ENCODE peak calls at places on chromosomes 1 and 21, in eight cellular contexts. V is HCT116, J is transverse colon, G is uterus, B is stomach, S is sigmoid colon, U is endothelial cell of umbilical vein, H is adrenal gland. C is an unnamed sample.

GRCh38 chr1:51859333-51859732 is 19.2 kb downstream of the NRDC start:
- DNase-seq in V (no peak), J (no peak), G (no peak), B (no peak), S (no peak), U (no peak), H (no peak), C (no peak)

GRCh38 chr21:45405271-45405818 is 380 bp downstream of the COL18A1 start:
- DNase-seq in V (no peak), J (no peak), G (no peak), B (no peak), S (peak), U (peak), H (peak), C (peak)

GRCh38 chr21:28230559-28230958 is 762.1 kb downstream of the LTN1 start:
- DNase-seq in V (no peak), J (no peak), G (no peak), B (no peak), S (no peak), U (peak), H (no peak), C (no peak)

GRCh38 chr1:25091671-25092070 is 140.6 kb downstream of the SYF2 start:
- DNase-seq in V (no peak), J (no peak), G (no peak), B (no peak), S (no peak), U (no peak), H (no peak), C (no peak)

GRCh38 chr1:115807723-115808122 is 33.2 kb downstream of the NHLH2 start:
- DNase-seq in V (peak), J (peak), G (peak), B (peak), S (no peak), U (peak), H (peak), C (no peak)

GRCh38 chr1:180921891-180922636 is 9.4 kb downstream of the KIAA1614 start:
- DNase-seq in V (no peak), J (no peak), G (no peak), B (no peak), S (no peak), U (no peak), H (no peak), C (no peak)

GRCh38 chr21:31115249-31115648 is 77.0 kb upstream of the KRTAP19-8 start:
- DNase-seq in V (no peak), J (no peak), G (no peak), B (no peak), S (no peak), U (no peak), H (no peak), C (no peak)

GRCh38 chr1:24481843-24482610 is 20.6 kb upstream of the RCAN3 start:
- DNase-seq in V (no peak), J (no peak), G (no peak), B (no peak), S (no peak), U (no peak), H (no peak), C (no peak)

GRCh38 chr1:170032531-170033295 is 41.8 kb downstream of the KIFAP3 start:
- DNase-seq in V (no peak), J (no peak), G (no peak), B (no peak), S (no peak), U (no peak), H (no peak), C (no peak)

GRCh38 chr1:207897188-207897587 is 13.7 kb downstream of the CD34 start:
- DNase-seq in V (no peak), J (no peak), G (no peak), B (no peak), S (no peak), U (peak), H (no peak), C (no peak)

GRCh38 chr1:241286486-241286885 is 70.5 kb downstream of the RGS7 start:
- DNase-seq in V (no peak), J (no peak), G (no peak), B (no peak), S (no peak), U (no peak), H (no peak), C (no peak)

GRCh38 chr1:125087247-125087646 is 3902.5 kb downstream of the SRGAP2C start:
- DNase-seq in V (no peak), J (no peak), G (no peak), B (no peak), S (peak), U (no peak), H (no peak), C (no peak)

GRCh38 chr1:230322967-230323547 is 103.1 kb downstream of the PGBD5 start:
- DNase-seq in V (no peak), J (no peak), G (no peak), B (no peak), S (no peak), U (no peak), H (no peak), C (no peak)

GRCh38 chr1:156750932-156751723 is at the start of gene HDGF:
- DNase-seq in V (no peak), J (peak), G (peak), B (peak), S (peak), U (peak), H (peak), C (peak)

GRCh38 chr21:42503711-42504110 is 7.7 kb upstream of the RSPH1 start:
- DNase-seq in V (no peak), J (no peak), G (no peak), B (no peak), S (no peak), U (no peak), H (no peak), C (no peak)

GRCh38 chr1:56062625-56063024 is 516.7 kb downstream of the PLPP3 start:
- DNase-seq in V (no peak), J (no peak), G (no peak), B (no peak), S (no peak), U (no peak), H (no peak), C (no peak)

GRCh38 chr1:66929289-66929688 is 4.5 kb downstream of the MIER1 start:
- DNase-seq in V (no peak), J (no peak), G (no peak), B (no peak), S (no peak), U (no peak), H (no peak), C (no peak)

GRCh38 chr1:7050751-7051665 is 265.8 kb downstream of the CAMTA1 start:
- DNase-seq in V (no peak), J (no peak), G (no peak), B (no peak), S (no peak), U (no peak), H (no peak), C (no peak)

GRCh38 chr1:184112176-184112948 is 60.8 kb downstream of the TSEN15 start:
- DNase-seq in V (no peak), J (no peak), G (no peak), B (no peak), S (no peak), U (no peak), H (no peak), C (no peak)

GRCh38 chr1:243850368-243851128 is 505 bp upstream of the AKT3 start:
- DNase-seq in V (no peak), J (peak), G (peak), B (peak), S (peak), U (peak), H (peak), C (peak)
- TF ChIP-seq POLR2A in V (no peak), J (no peak), G (peak), B (no peak), S (no peak), U (peak), H (no peak), C (peak)

GRCh38 chr1:201136696-201137392 is 9.9 kb upstream of the ASCL5 start:
- DNase-seq in V (no peak), J (no peak), G (no peak), B (no peak), S (no peak), U (no peak), H (no peak), C (no peak)

GRCh38 chr1:201139306-201139705 is 12.3 kb upstream of the ASCL5 start:
- DNase-seq in V (no peak), J (no peak), G (no peak), B (no peak), S (no peak), U (no peak), H (no peak), C (no peak)

GRCh38 chr1:201137579-201138310 is 10.8 kb upstream of the ASCL5 start:
- DNase-seq in V (no peak), J (peak), G (peak), B (peak), S (peak), U (peak), H (peak), C (peak)

GRCh38 chr1:201139756-201140155 is 12.8 kb upstream of the ASCL5 start:
- DNase-seq in V (no peak), J (no peak), G (no peak), B (no peak), S (no peak), U (no peak), H (peak), C (no peak)

DNA sequence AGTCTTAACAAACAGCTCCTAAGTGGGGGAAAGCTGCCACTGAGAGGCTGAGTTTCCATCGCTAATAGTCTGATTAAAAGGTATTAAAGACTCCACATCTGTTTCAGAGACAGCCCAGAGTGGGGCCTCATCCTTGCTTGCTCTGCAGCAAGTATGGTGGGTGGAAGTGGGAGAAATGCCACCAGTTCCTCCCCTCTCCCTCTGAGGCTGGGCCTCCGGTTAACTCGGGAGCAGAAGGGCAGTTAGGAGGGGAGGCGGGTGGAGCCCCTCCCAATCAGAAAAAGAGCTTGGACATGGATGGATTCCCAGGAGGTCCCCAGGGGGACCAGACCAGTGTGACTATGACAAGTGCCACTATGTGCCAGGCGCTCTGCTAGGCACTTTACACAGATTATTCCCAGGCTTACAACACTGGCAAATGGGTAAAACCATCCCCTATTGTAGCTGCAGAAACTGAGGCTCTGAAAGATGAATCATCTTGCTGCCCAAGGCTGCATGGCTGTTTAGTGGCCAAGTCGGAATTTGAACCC is 11.4 kb upstream of the ASCL5 start:
- DNase-seq in V (no peak), J (no peak), G (no peak), B (no peak), S (no peak), U (no peak), H (no peak), C (no peak)
- TF ChIP-seq POLR2A in V (no peak), J (no peak), G (no peak), B (no peak), S (no peak), U (no peak), H (no peak), C (no peak)

GRCh38 chr21:37563641-37564340 is 197.2 kb downstream of the DYRK1A start:
- DNase-seq in V (peak), J (peak), G (peak), B (peak), S (peak), U (peak), H (peak), C (peak)
- TF ChIP-seq POLR2A in V (peak), J (peak), G (peak), B (no peak), S (peak), U (peak), H (peak), C (peak)

GRCh38 chr1:150574260-150575071 is 4.9 kb downstream of the MCL1 start:
- DNase-seq in V (no peak), J (no peak), G (no peak), B (no peak), S (no peak), U (no peak), H (no peak), C (peak)
- TF ChIP-seq POLR2A in V (no peak), J (peak), G (no peak), B (no peak), S (peak), U (peak), H (peak), C (no peak)

GRCh38 chr1:93700532-93701469 is 19.2 kb upstream of the BCAR3 start:
- DNase-seq in V (no peak), J (no peak), G (no peak), B (no peak), S (peak), U (no peak), H (no peak), C (no peak)

GRCh38 chr1:93701619-93702018 is 20.0 kb upstream of the BCAR3 start:
- DNase-seq in V (peak), J (no peak), G (no peak), B (peak), S (peak), U (peak), H (no peak), C (no peak)

GRCh38 chr1:93698351-93699112 is 16.9 kb upstream of the BCAR3 start:
- DNase-seq in V (no peak), J (no peak), G (no peak), B (no peak), S (no peak), U (no peak), H (no peak), C (no peak)

GRCh38 chr1:93702102-93702827 is 20.6 kb upstream of the BCAR3 start:
- DNase-seq in V (no peak), J (no peak), G (no peak), B (no peak), S (peak), U (no peak), H (no peak), C (no peak)

GRCh38 chr1:93699676-93700168 is 18.1 kb upstream of the BCAR3 start:
- DNase-seq in V (no peak), J (no peak), G (no peak), B (no peak), S (no peak), U (no peak), H (no peak), C (no peak)
- TF ChIP-seq POLR2A in V (no peak), J (no peak), G (no peak), B (no peak), S (no peak), U (no peak), H (no peak), C (no peak)

C was measured in ovary.